ENCODE peak calls at places on chromosomes 7 and 10, in six cellular contexts. C is NCI-H510A treated with DMSO at 0.1 percent for 48 hours, I is uterus, F is pons, O is LoVo, B is colonic mucosa. T is an unnamed sample.

GRCh38 chr7:155512246-155512887 is 34.0 kb downstream of the CNPY1 start:
- DNase-seq in C (no peak), I (no peak), F (no peak), O (no peak), B (no peak), T (no peak)

GRCh38 chr7:90955641-90956207 is 308.5 kb upstream of the FZD1 start:
- DNase-seq in C (peak; percentile 80), I (no peak), F (no peak), O (no peak), B (no peak), T (no peak)

GRCh38 chr10:10520391-10521385 is 497.0 kb upstream of the CELF2 start:
- DNase-seq in C (no peak), I (no peak), F (no peak), O (no peak), B (no peak), T (no peak)

GRCh38 chr7:33754933-33755928 is 150.1 kb upstream of the BMPER start:
- DNase-seq in C (no peak), I (no peak), F (no peak), O (no peak), B (no peak), T (no peak)

GRCh38 chr7:138935438-138936079 is 45.6 kb downstream of the KIAA1549 start:
- DNase-seq in C (peak; percentile 41), I (no peak), F (peak; percentile 16), O (peak; percentile 92), B (no peak), T (no peak)

GRCh38 chr10:37754538-37755323 is 102.7 kb downstream of the ZNF248 start:
- DNase-seq in C (no peak), I (no peak), F (peak; percentile 55), O (peak; percentile 23), B (peak; percentile 26), T (no peak)

GRCh38 chr10:53528974-53529373 is 756.4 kb upstream of the MBL2 start:
- DNase-seq in C (no peak), I (no peak), F (no peak), O (no peak), B (no peak), T (no peak)

GRCh38 chr10:30463944-30464451 is 30.0 kb downstream of the MAP3K8 start:
- DNase-seq in C (no peak), I (no peak), F (no peak), O (no peak), B (no peak), T (no peak)

GRCh38 chr10:31121797-31122586 is 90.3 kb upstream of the ZNF438 start:
- DNase-seq in C (no peak), I (no peak), F (no peak), O (no peak), B (no peak), T (no peak)

GRCh38 chr7:30708983-30709382 is 26.7 kb upstream of the CRHR2 start:
- DNase-seq in C (no peak), I (peak; percentile 38), F (no peak), O (no peak), B (no peak), T (no peak)

GRCh38 chr10:132270256-132270655 is 37.5 kb downstream of the STK32C start:
- DNase-seq in C (no peak), I (no peak), F (no peak), O (no peak), B (no peak), T (no peak)

GRCh38 chr7:149799397-149800168 is 26.2 kb upstream of the ZNF467 start:
- DNase-seq in C (no peak), I (no peak), F (no peak), O (peak; percentile 4), B (peak; percentile 37), T (peak; percentile 54)

GRCh38 chr10:36779238-36779846 is 346.1 kb upstream of the ANKRD30A start:
- DNase-seq in C (no peak), I (peak; percentile 19), F (peak; percentile 85), O (peak; percentile 23), B (no peak), T (no peak)

GRCh38 chr7:15753834-15754600 is 67.5 kb upstream of the MEOX2 start:
- DNase-seq in C (no peak), I (no peak), F (no peak), O (no peak), B (no peak), T (no peak)

GRCh38 chr7:131068604-131069021 is 259.1 kb upstream of the MKLN1 start:
- DNase-seq in C (no peak), I (no peak), F (peak; percentile 56), O (no peak), B (no peak), T (no peak)

GRCh38 chr10:129607607-129608006 is 140.6 kb downstream of the MGMT start:
- DNase-seq in C (no peak), I (no peak), F (no peak), O (no peak), B (no peak), T (no peak)

GRCh38 chr10:12640026-12640425 is 290.7 kb downstream of the CAMK1D start:
- DNase-seq in C (peak; percentile 33), I (no peak), F (no peak), O (no peak), B (no peak), T (no peak)

GRCh38 chr10:124416733-124417132 is 2.0 kb downstream of the OAT start:
- DNase-seq in C (no peak), I (no peak), F (peak; percentile 55), O (no peak), B (no peak), T (no peak)

GRCh38 chr7:64888561-64888900 is 14.5 kb upstream of the ZNF273 start:
- DNase-seq in C (no peak), I (no peak), F (no peak), O (no peak), B (no peak), T (no peak)

GRCh38 chr10:28668363-28669226 is 8.7 kb upstream of the BAMBI start:
- DNase-seq in C (peak; percentile 44), I (peak; percentile 75), F (no peak), O (peak; percentile 48), B (peak; percentile 56), T (peak; percentile 53)

GRCh38 chr10:71638087-71638576 is 81.4 kb downstream of the C10orf105 start:
- DNase-seq in C (no peak), I (no peak), F (no peak), O (peak; percentile 5), B (peak; percentile 85), T (no peak)

GRCh38 chr10:11506247-11506789 is 105.1 kb downstream of the USP6NL start:
- DNase-seq in C (no peak), I (no peak), F (no peak), O (no peak), B (no peak), T (no peak)

GRCh38 chr10:92822964-92823363 is 25.4 kb upstream of the EXOC6 start:
- DNase-seq in C (no peak), I (no peak), F (no peak), O (no peak), B (no peak), T (no peak)

GRCh38 chr10:89207801-89208551 is 859 bp upstream of the CH25H start:
- DNase-seq in C (peak; percentile 52), I (peak; percentile 31), F (no peak), O (no peak), B (peak; percentile 31), T (peak; percentile 59)

GRCh38 chr7:29398011-29398410 is 165.6 kb upstream of the PRR15 start:
- DNase-seq in C (peak; percentile 36), I (no peak), F (no peak), O (no peak), B (no peak), T (no peak)

T was measured in Peyer's patch.